ENCODE peak calls at places on chromosomes 3 and 15, in eight cellular contexts. Y is sigmoid colon, X is K562, Z is SK-N-SH, N is HL-60, E is esophagus muscularis mucosa, K is HCT116, C is endothelial cell of umbilical vein. F is an unnamed sample.

GRCh38 chr3:77459926-77460325 is 420.0 kb downstream of the ROBO2 start:
- DNase-seq in N (no peak), E (no peak), X (no peak), Z (no peak), C (no peak), K (no peak), Y (no peak), F (no peak)

GRCh38 chr3:12384451-12385233 is 95.8 kb downstream of the PPARG start:
- DNase-seq in E (no peak), N (no peak), Z (no peak), Y (no peak), K (no peak), X (no peak), C (no peak), F (no peak)

GRCh38 chr3:37726445-37727000 is 135.2 kb upstream of the CTDSPL start:
- DNase-seq in N (no peak), E (no peak), Y (no peak), C (peak; percentile 77), X (no peak), Z (no peak), K (no peak), F (no peak)

GRCh38 chr15:69893863-69894262 is 203.9 kb downstream of the TLE3 start:
- DNase-seq in K (no peak), N (no peak), X (no peak), Z (peak; percentile 74), E (no peak), C (no peak), Y (no peak), F (no peak)

GRCh38 chr3:16888785-16889607 is 4.2 kb downstream of the PLCL2 start:
- DNase-seq in N (no peak), Y (no peak), K (no peak), X (no peak), Z (no peak), C (no peak), E (no peak), F (no peak)

GRCh38 chr3:70951937-70952492 is 631.5 kb downstream of the FOXP1 start:
- DNase-seq in N (no peak), Y (no peak), X (no peak), K (no peak), C (no peak), E (no peak), Z (no peak), F (no peak)

GRCh38 chr3:39794880-39795279 is 14.5 kb upstream of the MYRIP start:
- DNase-seq in C (no peak), N (no peak), Z (no peak), Y (no peak), E (no peak), X (no peak), K (no peak), F (no peak)

GRCh38 chr3:24220859-24221657 is 273.6 kb downstream of the THRB start:
- DNase-seq in Y (peak; percentile 82), C (peak; percentile 79), X (no peak), Z (no peak), N (no peak), K (no peak), E (peak; percentile 92), F (peak; percentile 19)

GRCh38 chr3:47250309-47251060 is 32.1 kb downstream of the KIF9 start:
- DNase-seq in Z (peak; percentile 67), E (no peak), N (no peak), K (peak; percentile 41), Y (no peak), C (peak; percentile 43), X (peak; percentile 86), F (peak; percentile 14)

GRCh38 chr15:29268706-29269484 is 727 bp downstream of the NSMCE3 start:
- DNase-seq in E (no peak), K (no peak), Y (peak; percentile 80), Z (peak; percentile 49), N (no peak), X (peak; percentile 47), C (peak; percentile 6), F (peak; percentile 17)

GRCh38 chr15:83012038-83012490 is 625 bp upstream of the C15orf40 start:
- DNase-seq in Y (no peak), Z (no peak), E (no peak), C (no peak), N (no peak), K (no peak), X (peak; percentile 69), F (no peak)

GRCh38 chr15:51589881-51590570 is 32.5 kb downstream of the DMXL2 start:
- DNase-seq in E (no peak), X (no peak), Y (no peak), K (no peak), N (no peak), Z (no peak), C (no peak), F (no peak)

GRCh38 chr3:56415672-56416071 is 52.6 kb downstream of the ERC2 start:
- DNase-seq in Y (no peak), K (no peak), E (no peak), C (peak; percentile 39), Z (no peak), N (no peak), X (no peak), F (no peak)

GRCh38 chr15:60017538-60018199 is 13.6 kb downstream of the FOXB1 start:
- DNase-seq in E (peak; percentile 31), N (peak; percentile 29), X (no peak), K (no peak), Z (no peak), Y (no peak), C (no peak), F (no peak)

GRCh38 chr3:50201573-50202315 is 3.3 kb upstream of the SLC38A3 start:
- DNase-seq in E (no peak), Z (no peak), K (no peak), N (no peak), Y (no peak), X (peak; percentile 22), C (no peak), F (no peak)

GRCh38 chr3:50204052-50204803 is 843 bp upstream of the SLC38A3 start:
- DNase-seq in K (no peak), Z (no peak), X (no peak), Y (no peak), E (no peak), N (no peak), C (no peak), F (no peak)

GRCh38 chr3:50202353-50203112 is 2.5 kb upstream of the SLC38A3 start:
- DNase-seq in E (no peak), Y (no peak), C (no peak), K (no peak), X (no peak), N (no peak), Z (no peak), F (no peak)

GRCh38 chr3:50204804-50205718 is at the start of gene SLC38A3:
- DNase-seq in E (no peak), C (peak; percentile 31), Z (peak; percentile 97), K (no peak), X (no peak), N (no peak), Y (no peak), F (no peak)

DNA sequence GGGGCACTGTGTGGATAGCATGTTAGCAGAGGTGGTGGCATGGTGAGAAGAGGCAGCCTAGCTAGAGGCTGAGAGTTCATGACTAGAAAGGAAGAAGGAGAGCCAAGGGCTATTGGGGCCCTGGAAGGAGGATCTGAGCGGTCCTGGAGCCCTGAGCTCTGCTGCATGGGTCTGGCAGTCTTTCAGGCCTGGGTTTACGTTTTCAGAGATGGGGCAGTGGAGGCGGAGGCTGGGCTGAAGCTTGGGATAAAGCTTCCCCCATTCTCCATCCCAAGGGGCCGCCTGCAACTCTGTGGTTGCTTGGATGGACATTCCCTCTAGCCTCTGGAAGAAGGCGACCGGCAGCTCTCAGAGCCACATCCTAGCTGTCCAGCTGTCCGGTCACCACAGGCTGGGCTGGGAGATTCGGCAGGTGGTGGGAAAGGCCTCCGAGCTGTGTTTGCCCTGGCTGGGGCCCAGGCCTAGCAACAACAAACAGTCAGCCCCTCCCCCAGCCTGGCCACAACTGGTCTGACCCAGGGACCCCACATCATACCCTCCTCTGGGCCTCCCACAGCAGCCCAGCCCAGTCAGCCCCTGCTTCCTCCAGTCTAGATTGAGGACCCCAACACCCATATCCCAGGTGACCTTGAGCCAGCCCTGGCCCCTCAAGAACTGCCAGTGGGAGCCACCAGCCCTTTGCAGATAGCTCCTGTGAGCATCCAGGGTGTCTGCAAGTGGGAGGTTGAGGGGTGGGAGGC is 1.8 kb upstream of the SLC38A3 start:
- DNase-seq in K (no peak), Y (no peak), C (no peak), Z (no peak), N (no peak), X (no peak), E (no peak), F (no peak)
- TF ChIP-seq POLR2AphosphoS5 in K (no peak), Y (no peak), C (no peak), Z (no peak), N (no peak), X (no peak), E (no peak), F (no peak)

DNA sequence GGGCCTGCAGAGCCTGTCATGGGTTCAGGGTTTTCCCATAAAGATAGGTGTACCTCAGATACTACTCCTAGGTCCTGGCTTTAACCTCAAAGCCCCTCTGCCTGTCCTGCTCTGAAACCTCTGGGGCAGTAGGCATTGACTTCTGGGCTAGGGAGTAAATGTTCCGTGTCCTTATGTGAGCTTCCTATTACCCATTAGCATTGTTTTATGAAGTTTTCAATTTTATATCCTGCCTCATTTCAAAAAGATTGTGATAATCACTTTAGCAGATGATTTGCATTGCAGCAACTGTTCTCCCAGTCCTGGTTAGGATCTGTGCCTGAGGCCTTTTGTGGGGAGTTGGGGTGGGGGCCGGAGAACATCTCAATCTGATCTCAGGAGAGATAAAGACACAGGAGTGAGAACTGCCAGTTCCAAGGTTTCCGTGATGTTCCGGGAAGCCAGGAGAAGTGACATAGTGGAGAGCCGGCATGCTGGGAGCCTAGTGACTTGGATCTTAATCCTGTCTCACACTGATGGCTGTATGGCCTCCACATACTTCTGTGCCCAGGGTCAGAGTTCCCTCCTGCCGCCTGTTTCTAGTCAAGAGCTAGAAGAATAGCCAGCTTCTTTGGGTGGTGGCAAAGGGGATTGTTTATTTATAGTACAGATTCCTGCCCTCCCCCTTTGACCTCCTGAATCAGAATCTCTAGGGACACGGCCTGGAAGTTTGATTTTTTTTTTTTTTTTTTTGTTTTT is 10.6 kb downstream of the TPM1 start:
- DNase-seq in X (no peak), Y (peak; percentile 87), N (no peak), E (no peak), C (peak; percentile 54), K (no peak), Z (peak; percentile 44), F (peak; percentile 83)
- H3K4me3 ChIP-seq in X (no peak overlapping the region), Y (no peak overlapping the region), N (no peak overlapping the region), E (peak overlapping the region; percentile 91), C (no peak overlapping the region), K (no peak overlapping the region), Z (peak overlapping the region; percentile 31), F (no peak overlapping the region)

GRCh38 chr3:187243933-187244564 is 46.8 kb downstream of the RTP1 start:
- DNase-seq in N (no peak), Z (no peak), Y (no peak), E (no peak), C (no peak), X (no peak), K (no peak), F (no peak)
- H3K27ac ChIP-seq in N (no peak overlapping the region), Z (no peak overlapping the region), Y (no peak overlapping the region), E (no peak overlapping the region), C (no peak overlapping the region), X (no peak overlapping the region), K (no peak overlapping the region), F (no peak overlapping the region)

DNA sequence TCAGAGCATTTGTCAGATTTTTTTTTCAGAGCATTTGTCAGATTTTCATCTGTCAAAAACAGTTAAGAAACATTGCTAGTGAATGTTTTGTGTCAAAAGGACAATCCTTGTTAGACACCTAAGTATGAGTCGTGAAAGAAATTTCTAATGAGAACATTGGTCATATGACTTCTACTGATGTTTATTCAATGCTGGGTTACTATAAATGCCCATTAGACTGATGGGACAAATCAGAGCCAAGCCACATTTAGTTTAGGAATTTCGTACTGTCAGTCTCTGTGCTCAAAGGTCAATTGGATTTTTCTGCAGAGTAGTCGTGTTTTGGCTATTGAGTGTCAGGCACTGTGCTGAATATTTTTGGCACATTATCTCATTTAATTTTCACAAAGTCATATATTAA is 31.6 kb downstream of the TSC22D2 start:
- DNase-seq in K (no peak), Y (no peak), X (no peak), Z (no peak), N (no peak), C (no peak), E (no peak), F (no peak)
- TF ChIP-seq POLR2AphosphoS5 in K (no peak), Y (no peak), X (no peak), Z (no peak), N (no peak), C (no peak), E (no peak), F (no peak)